ENCODE peak calls at places on chromosomes 4 and X, in nine cellular contexts. C is gastrocnemius medialis, V is heart left ventricle, J is GM12878, Q is tibial artery, A is HAP-1, F is left ventricle myocardium inferior, H is RWPE2, U is small intestine. N is an unnamed sample. For H3K4me1 and H3K36me3, the result is how much of the 10 kb centered on the place peaks cover.

GRCh38 chr4:71147261-71147660 is 153.8 kb downstream of the DCK start:
- DNase-seq in F (no peak), U (no peak), C (no peak), J (no peak), A (no peak), Q (no peak), V (no peak), H (no peak), N (no peak)

GRCh38 chr4:7929530-7929951 is 10.1 kb downstream of the AFAP1 start:
- DNase-seq in A (no peak), J (no peak), F (no peak), H (peak), Q (no peak), V (no peak), C (no peak), U (peak), N (no peak)

GRCh38 chr4:125440814-125441213 is 126.1 kb downstream of the FAT4 start:
- DNase-seq in A (no peak), F (no peak), V (no peak), U (no peak), J (no peak), C (no peak), H (no peak), Q (no peak), N (no peak)

GRCh38 chrX:79107891-79108718 is 36.4 kb upstream of the GPR174 start:
- DNase-seq in F (no peak), H (no peak), A (no peak), J (peak), Q (no peak), U (peak), C (no peak), V (no peak), N (no peak)

GRCh38 chrX:108437789-108438623 is at the start of gene COL4A6:
- DNase-seq in F (no peak), J (no peak), U (no peak), C (no peak), Q (no peak), A (peak), V (no peak), H (peak), N (no peak)

GRCh38 chrX:72030431-72030830 is 101.3 kb downstream of the RTL5 start:
- DNase-seq in J (no peak), U (peak), A (no peak), F (no peak), C (no peak), Q (no peak), H (no peak), V (no peak), N (no peak)

GRCh38 chrX:2484232-2484631 is 16.5 kb downstream of the DHRSX start:
- DNase-seq in H (peak), C (no peak), V (no peak), U (no peak), Q (no peak), F (no peak), A (no peak), J (no peak), N (no peak)

GRCh38 chr4:7194251-7195137 is 2.2 kb downstream of the SORCS2 start:
- DNase-seq in Q (peak), U (no peak), A (no peak), V (peak), H (no peak), F (peak), J (no peak), C (no peak), N (peak)

GRCh38 chr4:79678472-79679202 is 270.6 kb upstream of the GK2 start:
- DNase-seq in C (no peak), H (no peak), F (no peak), V (no peak), A (no peak), Q (no peak), U (no peak), J (no peak), N (peak)

GRCh38 chr4:39621582-39621981 is 17.1 kb downstream of the SMIM14 start:
- DNase-seq in H (peak), J (no peak), A (no peak), C (peak), Q (peak), F (no peak), U (peak), V (no peak), N (peak)

GRCh38 chr4:42396361-42397255 is 680 bp upstream of the SHISA3 start:
- DNase-seq in V (no peak), U (peak), A (no peak), F (no peak), H (no peak), J (no peak), Q (no peak), C (no peak), N (no peak)

GRCh38 chrX:150941580-150941979 is 41.6 kb upstream of the HMGB3 start:
- DNase-seq in F (no peak), U (no peak), V (no peak), A (no peak), C (no peak), J (no peak), H (no peak), Q (no peak), N (no peak)

GRCh38 chr4:120865985-120866384 is 56.5 kb downstream of the PRDM5 start:
- DNase-seq in F (no peak), C (no peak), Q (no peak), J (no peak), H (no peak), U (no peak), V (no peak), A (peak), N (peak)

GRCh38 chr4:3800351-3800750 is 34.2 kb downstream of the ADRA2C start:
- DNase-seq in A (no peak), C (no peak), U (no peak), H (no peak), Q (no peak), F (no peak), J (no peak), V (peak), N (no peak)

GRCh38 chrX:151359341-151359740 is 37.7 kb upstream of the VMA21 start:
- DNase-seq in J (no peak), A (no peak), H (no peak), F (no peak), V (no peak), Q (no peak), C (no peak), U (no peak), N (no peak)

GRCh38 chrX:112819013-112819635 is 21.5 kb downstream of the AMOT start:
- DNase-seq in C (no peak), Q (no peak), H (no peak), F (no peak), A (no peak), U (peak), V (no peak), J (no peak), N (no peak)

GRCh38 chrX:144616317-144616716 is 631.0 kb upstream of the SPANXN1 start:
- DNase-seq in C (no peak), H (no peak), Q (no peak), U (no peak), A (no peak), F (no peak), V (no peak), J (no peak), N (no peak)

GRCh38 chr4:108943971-108944370 is 181.1 kb upstream of the ETNPPL start:
- DNase-seq in Q (no peak), H (no peak), C (no peak), F (no peak), J (no peak), U (peak), V (no peak), A (no peak), N (no peak)

GRCh38 chr4:145879598-145879997 is 59.0 kb downstream of the ZNF827 start:
- DNase-seq in H (no peak), J (no peak), U (no peak), A (no peak), C (no peak), Q (peak), F (no peak), V (no peak), N (no peak)

GRCh38 chr4:47612116-47613023 is 127.3 kb downstream of the ATP10D start:
- DNase-seq in V (no peak), Q (no peak), U (no peak), J (no peak), C (no peak), A (no peak), H (no peak), F (no peak), N (no peak)

GRCh38 chr4:47606482-47606881 is 121.4 kb downstream of the ATP10D start:
- DNase-seq in U (no peak), A (no peak), V (no peak), H (no peak), F (no peak), Q (no peak), J (no peak), C (no peak), N (no peak)
- H3K4me3 ChIP-seq in U (no peak), A (no peak), V (no peak), H (no peak), F (no peak), Q (no peak), J (no peak), C (no peak), N (no peak)

GRCh38 chrX:45003080-45003479 is 130.1 kb downstream of the KDM6A start:
- DNase-seq in C (no peak), H (no peak), J (no peak), V (no peak), Q (no peak), F (no peak), U (peak), A (no peak), N (no peak)
- H3K4me1 ChIP-seq in C (under half), H (under half), J (under half), V (under half), Q (under half), F (under half), U (under half), A (under half), N (under half)

DNA sequence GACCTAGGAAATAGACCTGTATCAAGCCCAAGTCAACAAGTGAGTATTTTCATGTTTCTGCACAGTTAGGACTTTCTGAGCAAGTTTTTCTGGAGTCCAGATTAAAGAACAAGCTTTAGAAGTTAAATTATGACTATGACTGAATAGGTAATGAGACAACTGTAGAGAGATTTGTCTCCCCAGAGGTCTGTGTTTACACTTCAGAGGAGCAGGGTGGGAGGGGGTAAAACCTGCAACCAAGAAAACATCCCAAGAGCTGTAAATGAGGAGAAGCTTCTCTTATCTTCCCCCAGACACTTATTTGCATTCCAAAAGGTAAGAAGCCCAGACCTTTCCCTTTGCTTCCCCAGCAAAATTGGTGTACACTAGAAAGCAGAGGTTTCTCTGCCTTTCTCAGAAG is 22.1 kb upstream of the CEP135 start:
- DNase-seq in Q (no peak), U (no peak), H (no peak), F (no peak), V (no peak), A (no peak), C (no peak), J (no peak), N (no peak)
- H3K36me3 ChIP-seq in Q (under half), U (under half), H (under half), F (under half), V (under half), A (under half), C (under half), J (under half), N (under half)

GRCh38 chr4:2290488-2290887 is 28.6 kb upstream of the MXD4 start:
- DNase-seq in A (no peak), J (no peak), C (no peak), V (peak), F (no peak), U (no peak), H (no peak), Q (no peak), N (no peak)
- H3K4me3 ChIP-seq in A (no peak), J (no peak), C (no peak), V (no peak), F (no peak), U (no peak), H (no peak), Q (no peak), N (no peak)

GRCh38 chrX:134174859-134175258 is 62.1 kb upstream of the CCDC160 start:
- DNase-seq in Q (no peak), H (no peak), C (no peak), J (no peak), U (no peak), V (no peak), A (peak), F (no peak), N (no peak)
- H3K4me1 ChIP-seq in Q (under half), H (under half), C (under half), J (under half), U (under half), V (under half), A (half or more), F (under half), N (under half)

GRCh38 chr4:78527103-78527502 is 24.5 kb upstream of the ANXA3 start:
- DNase-seq in C (no peak), V (no peak), J (no peak), Q (no peak), U (no peak), F (no peak), A (no peak), H (no peak), N (no peak)
- H3K36me3 ChIP-seq in C (under half), V (under half), J (under half), Q (under half), U (under half), F (under half), A (under half), H (under half), N (under half)

GRCh38 chr4:176383273-176384077 is 63.7 kb downstream of the SPCS3 start:
- DNase-seq in Q (no peak), A (no peak), H (no peak), U (no peak), J (no peak), F (no peak), C (no peak), V (no peak), N (no peak)
- H3K4me3 ChIP-seq in Q (no peak), A (no peak), H (no peak), U (no peak), J (no peak), F (peak), C (no peak), V (peak), N (no peak)

N was measured in SJCRH30.